ENCODE peak calls at places on chromosomes 11 and 22, in nine cellular contexts. D, P, M, A, Z, O, V, L and X are unnamed samples.

GRCh38 chr11:11010624-11011127 is 152.8 kb upstream of the ZBED5 start:
- DNase-seq in Z (no peak), P (no peak), A (peak; percentile 47), M (peak; percentile 20), V (no peak), O (no peak), L (peak; percentile 34), D (no peak), X (no peak)

GRCh38 chr22:49208003-49208402 is 619.7 kb downstream of the BRD1 start:
- DNase-seq in M (no peak), Z (no peak), A (peak; percentile 1), L (no peak), V (no peak), P (no peak), O (no peak), D (no peak), X (no peak)

GRCh38 chr22:30277547-30278344 is 11.1 kb upstream of the OSM start:
- DNase-seq in L (peak; percentile 52), V (no peak), A (no peak), Z (no peak), P (no peak), D (no peak), M (peak; percentile 50), O (no peak), X (no peak)

GRCh38 chr22:22371031-22371541 is 126.5 kb downstream of the VPREB1 start:
- DNase-seq in V (no peak), L (peak; percentile 63), A (no peak), P (no peak), D (no peak), Z (no peak), O (no peak), M (no peak), X (no peak)

GRCh38 chr11:121469910-121470309 is 17.1 kb upstream of the SORL1-AS1 start:
- DNase-seq in A (no peak), M (no peak), L (no peak), Z (no peak), P (no peak), O (no peak), D (no peak), V (no peak), X (no peak)

GRCh38 chr11:88695701-88696414 is 358.3 kb upstream of the CTSC start:
- DNase-seq in P (no peak), V (no peak), D (peak; percentile 51), Z (no peak), A (no peak), L (no peak), O (no peak), M (no peak), X (no peak)

GRCh38 chr22:29146101-29146560 is 59.6 kb upstream of the EMID1 start:
- DNase-seq in A (no peak), D (no peak), M (no peak), O (no peak), L (no peak), P (no peak), V (no peak), Z (no peak), X (no peak)

GRCh38 chr22:29053048-29053702 is 8.5 kb downstream of the C22orf31 start:
- DNase-seq in P (no peak), L (no peak), O (no peak), Z (no peak), V (no peak), M (no peak), A (no peak), D (no peak), X (no peak)